ENCODE peak calls at places on chromosomes 2 and 18, in four cellular contexts. X, I, J and T are unnamed samples.
A peak's percentile ranks its signal among the peaks of the same experiment; 100 is the strongest.

GRCh38 chr18:21270453-21270852 is 28.4 kb downstream of the GREB1L start:
- DNase-seq in J (no peak), X (no peak), I (peak; percentile 65), T (no peak)

GRCh38 chr2:105005170-105005569 is 32.7 kb upstream of the MRPS9 start:
- DNase-seq in I (no peak), X (no peak), J (no peak), T (no peak)

GRCh38 chr2:212732860-212733259 is 194.3 kb upstream of the ERBB4 start:
- DNase-seq in J (no peak), I (no peak), X (no peak), T (no peak)

GRCh38 chr2:150171065-150171548 is 316.4 kb downstream of the RND3 start:
- DNase-seq in X (no peak), J (no peak), I (no peak), T (no peak)

GRCh38 chr18:79640875-79641274 is 38.7 kb upstream of the CTDP1 start:
- DNase-seq in I (no peak), X (no peak), J (no peak), T (no peak)

GRCh38 chr18:30072609-30073385 is 969.7 kb downstream of the DSC3 start:
- DNase-seq in X (no peak), J (no peak), I (no peak), T (no peak)

GRCh38 chr2:42249887-42250286 is 80.7 kb downstream of the EML4 start:
- DNase-seq in I (no peak), X (peak; percentile 83), J (no peak), T (no peak)

GRCh38 chr2:128604045-128604444 is 285.4 kb upstream of the HS6ST1 start:
- DNase-seq in X (no peak), J (no peak), I (no peak), T (no peak)

GRCh38 chr2:57022496-57022895 is 838.7 kb downstream of the CCDC85A start:
- DNase-seq in X (no peak), J (no peak), I (no peak), T (no peak)

GRCh38 chr2:112803691-112804521 is 19.6 kb upstream of the IL1A start:
- DNase-seq in I (peak; percentile 28), J (no peak), X (no peak), T (peak; percentile 88)

GRCh38 chr18:3186678-3187658 is 32.8 kb downstream of the MYOM1 start:
- DNase-seq in X (no peak), J (no peak), I (no peak), T (no peak)

GRCh38 chr18:5370332-5370731 is 74.8 kb upstream of the ZBTB14 start:
- DNase-seq in J (no peak), X (no peak), I (no peak), T (no peak)

GRCh38 chr18:28823506-28824182 is 646.7 kb upstream of the CDH2 start:
- DNase-seq in X (no peak), J (no peak), I (no peak), T (no peak)

GRCh38 chr2:8571286-8571791 is 110.5 kb upstream of the ID2 start:
- DNase-seq in J (no peak), I (no peak), X (no peak), T (no peak)

GRCh38 chr2:45610281-45611019 is 617 bp downstream of the SRBD1 start:
- DNase-seq in X (peak; percentile 41), I (peak; percentile 62), J (peak; percentile 48), T (no peak)

GRCh38 chr2:187050409-187050998 is 201.5 kb upstream of the ZSWIM2 start:
- DNase-seq in J (no peak), X (no peak), I (no peak), T (no peak)

GRCh38 chr2:3778841-3779505 is 75.6 kb downstream of the DCDC2C start:
- DNase-seq in X (no peak), I (no peak), J (no peak), T (no peak)

GRCh38 chr2:9610781-9611548 is 19.8 kb downstream of the YWHAQ start:
- DNase-seq in X (no peak), I (no peak), J (no peak), T (no peak)

GRCh38 chr2:138090330-138090729 is 126.1 kb downstream of the HNMT start:
- DNase-seq in I (peak; percentile 38), X (peak; percentile 24), J (peak; percentile 22), T (no peak)

GRCh38 chr2:113080134-113080533 is 12.4 kb downstream of the IL1F10 start:
- DNase-seq in I (no peak), J (peak; percentile 13), X (no peak), T (no peak)

GRCh38 chr2:16005819-16006536 is 65.6 kb downstream of the MYCN start:
- DNase-seq in I (no peak), J (peak; percentile 15), X (no peak), T (no peak)